ENCODE peak calls at places on chromosomes 5 and 9, in four cellular contexts. X is K562, N is GM23338, E is GM12878. Q is an unnamed sample.

GRCh38 chr5:178236685-178237084 is 4.1 kb upstream of the PHYKPL start:
- DNase-seq in X (peak; percentile 53), N (no peak), E (no peak), Q (no peak)

GRCh38 chr5:135027699-135028615 is 6.1 kb downstream of the PITX1 start:
- DNase-seq in X (no peak), N (peak; percentile 52), E (no peak), Q (no peak)

GRCh38 chr5:115079934-115080623 is 89.6 kb downstream of the TRIM36 start:
- DNase-seq in X (no peak), N (no peak), E (no peak), Q (no peak)

GRCh38 chr5:124718376-124718775 is 28.1 kb downstream of the ZNF608 start:
- DNase-seq in X (no peak), N (no peak), E (no peak), Q (peak; percentile 67)

GRCh38 chr9:93625000-93625399 is 48.6 kb downstream of the PHF2 start:
- DNase-seq in X (no peak), N (no peak), E (no peak), Q (no peak)

GRCh38 chr9:128503870-128504269 is 649 bp upstream of the GLE1 start:
- DNase-seq in X (peak; percentile 58), N (peak; percentile 40), E (no peak), Q (peak; percentile 37)

GRCh38 chr5:109329296-109330252 is 80.2 kb downstream of the PJA2 start:
- DNase-seq in X (no peak), N (no peak), E (no peak), Q (no peak)

GRCh38 chr5:154288145-154288544 is 97.6 kb downstream of the GALNT10 start:
- DNase-seq in X (no peak), N (peak; percentile 17), E (no peak), Q (no peak)

GRCh38 chr5:5941486-5941885 is 436.9 kb downstream of the MED10 start:
- DNase-seq in X (no peak), N (no peak), E (no peak), Q (no peak)

GRCh38 chr9:20623021-20623747 is 885 bp upstream of the MLLT3 start:
- DNase-seq in X (no peak), N (peak; percentile 43), E (no peak), Q (no peak)

GRCh38 chr9:37350486-37351190 is 71.9 kb upstream of the GRHPR start:
- DNase-seq in X (no peak), N (no peak), E (no peak), Q (no peak)

GRCh38 chr5:68845121-68845520 is 248.7 kb upstream of the SLC30A5 start:
- DNase-seq in X (no peak), N (no peak), E (no peak), Q (no peak)

GRCh38 chr9:126650830-126651341 is 37.2 kb downstream of the LMX1B start:
- DNase-seq in X (no peak), N (no peak), E (no peak), Q (no peak)

GRCh38 chr9:77442436-77442835 is 205.7 kb downstream of the GNA14 start:
- DNase-seq in X (no peak), N (no peak), E (no peak), Q (no peak)

GRCh38 chr5:430214-430925 is 12.6 kb upstream of the EXOC3 start:
- DNase-seq in X (no peak), N (no peak), E (no peak), Q (no peak)

DNA sequence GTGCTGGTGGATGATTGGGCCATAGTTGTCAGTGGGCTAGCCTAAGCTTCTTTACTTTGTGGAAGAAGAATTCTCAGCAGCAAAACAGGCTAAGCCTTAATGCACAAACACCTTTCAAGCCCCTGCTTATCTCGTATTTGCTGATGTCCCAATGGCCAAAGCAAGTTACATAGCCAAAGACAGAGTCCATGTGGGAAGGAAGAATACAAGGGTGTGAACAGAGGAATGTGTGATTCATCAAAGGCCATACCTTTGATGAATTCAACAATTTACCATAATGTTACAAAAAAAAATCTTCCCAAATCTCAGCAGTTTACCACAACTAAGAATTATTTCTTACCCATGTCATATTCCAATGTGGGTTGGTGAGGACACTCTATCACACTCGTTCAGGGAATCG is 1.2 kb upstream of the YTHDC2 start:
- DNase-seq in X (no peak), N (no peak), E (no peak), Q (no peak)
- H2AFZ ChIP-seq in X (no peak overlapping the region), N (no peak overlapping the region), E (no peak overlapping the region), Q (no peak overlapping the region)

GRCh38 chr9:121773286-121773953 is 122.0 kb downstream of the DAB2IP start:
- DNase-seq in X (no peak), N (no peak), E (no peak), Q (no peak)

GRCh38 chr9:121776739-121777637 is 125.6 kb downstream of the DAB2IP start:
- DNase-seq in X (no peak), N (no peak), E (no peak), Q (no peak)

GRCh38 chr9:121773954-121774714 is 122.7 kb downstream of the DAB2IP start:
- DNase-seq in X (no peak), N (no peak), E (no peak), Q (no peak)

GRCh38 chr9:121776009-121776738 is 124.7 kb downstream of the DAB2IP start:
- DNase-seq in X (no peak), N (no peak), E (no peak), Q (no peak)

GRCh38 chr9:121774715-121775613 is 123.5 kb downstream of the DAB2IP start:
- DNase-seq in X (no peak), N (no peak), E (no peak), Q (no peak)
- H3K4me1 ChIP-seq in X (no peaks in the 10 kb centered on the region), N (no peaks in the 10 kb centered on the region), E (no peaks in the 10 kb centered on the region), Q (no peaks in the 10 kb centered on the region)

GRCh38 chr9:72362118-72362531 is 2.9 kb downstream of the ZFAND5 start:
- DNase-seq in X (no peak), N (no peak), E (no peak), Q (no peak)
- TF ChIP-seq EZH2 in X (no peak), N (no peak), E (no peak), Q (no peak)

GRCh38 chr9:136363106-136363605 is 388 bp downstream of the DNLZ start:
- DNase-seq in X (peak; percentile 99), N (peak; percentile 96), E (peak; percentile 68), Q (peak; percentile 98)
- H2AFZ ChIP-seq in X (peak overlapping the region; percentile 82), N (no peak overlapping the region), E (peak overlapping the region; percentile 75), Q (peak overlapping the region; percentile 69)

GRCh38 chr5:149002053-149002452 is 60.8 kb downstream of the SH3TC2 start:
- DNase-seq in X (no peak), N (peak; percentile 59), E (no peak), Q (peak; percentile 99)
- H3K4me1 ChIP-seq in X (no peaks in the 10 kb centered on the region), N (no peaks in the 10 kb centered on the region), E (no peaks in the 10 kb centered on the region), Q (peaks cover 84% of the 10 kb centered on the region)

DNA sequence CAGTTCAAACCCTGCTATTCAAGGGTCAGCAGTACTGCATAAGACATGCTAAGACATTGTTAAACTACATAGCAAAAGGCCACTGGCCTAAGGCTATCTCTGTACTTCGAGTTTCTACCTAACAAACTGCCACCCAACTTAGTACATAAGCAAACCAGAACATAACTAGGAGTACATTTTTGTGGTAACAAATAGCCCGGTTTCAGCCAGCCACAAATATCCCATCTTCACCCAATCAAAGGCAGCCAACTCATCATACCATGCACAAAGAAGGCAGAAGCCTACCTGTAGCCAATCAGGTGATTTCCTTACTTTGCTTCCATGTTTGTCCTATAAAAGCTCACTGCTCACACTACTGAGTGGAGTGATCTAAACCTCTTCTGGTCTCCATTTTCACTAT is 201.4 kb downstream of the SMARCA2 start:
- DNase-seq in X (no peak), N (no peak), E (no peak), Q (no peak)
- TF ChIP-seq EZH2 in X (no peak), N (no peak), E (no peak), Q (no peak)

DNA sequence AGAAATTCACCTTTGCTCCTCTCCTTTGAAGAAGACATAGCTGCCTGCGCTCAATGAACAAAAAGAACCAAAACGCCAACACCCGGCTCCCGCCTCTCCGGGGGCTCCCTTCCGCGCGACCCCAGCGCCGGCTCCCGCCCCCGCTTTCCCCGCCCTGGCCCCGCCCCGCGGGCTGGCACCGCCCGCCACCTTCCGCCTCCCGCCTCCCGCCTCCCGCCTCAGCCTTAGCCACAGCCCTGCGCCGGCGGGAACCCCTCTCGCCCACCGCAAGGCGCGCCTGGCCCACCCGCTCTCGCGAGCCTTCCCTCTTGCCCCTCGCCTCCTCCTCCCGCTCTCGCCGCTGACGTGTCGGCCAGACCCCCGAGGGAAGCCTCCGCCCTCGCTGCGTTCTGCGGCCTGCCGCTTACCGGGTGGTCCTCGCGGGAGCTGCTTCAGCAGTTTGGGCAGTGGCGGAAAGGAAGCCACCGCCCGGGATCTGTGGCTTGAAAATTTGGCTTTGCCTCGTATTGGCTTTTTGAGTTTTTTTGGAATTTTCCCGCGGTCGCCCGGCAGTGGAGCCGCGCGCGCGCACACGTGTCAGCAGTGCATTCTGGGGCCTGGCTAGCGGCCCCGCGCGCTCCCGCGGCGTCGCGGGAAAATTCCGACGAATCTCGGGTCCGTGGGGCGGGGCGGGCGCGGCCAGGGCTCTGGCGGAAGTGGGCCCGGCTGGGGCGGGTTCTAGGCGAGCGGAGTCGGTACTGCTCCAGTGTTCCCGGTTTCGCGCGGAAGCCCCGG is at the start of gene FANCC:
- DNase-seq in X (peak; percentile 91), N (peak; percentile 97), E (peak; percentile 39), Q (peak; percentile 73)
- H2AFZ ChIP-seq in X (peak within 1 kb of the TSS; percentile 100), N (peak within 1 kb of the TSS; percentile 90), E (peak within 1 kb of the TSS; percentile 88), Q (peak within 1 kb of the TSS; percentile 99)

DNA sequence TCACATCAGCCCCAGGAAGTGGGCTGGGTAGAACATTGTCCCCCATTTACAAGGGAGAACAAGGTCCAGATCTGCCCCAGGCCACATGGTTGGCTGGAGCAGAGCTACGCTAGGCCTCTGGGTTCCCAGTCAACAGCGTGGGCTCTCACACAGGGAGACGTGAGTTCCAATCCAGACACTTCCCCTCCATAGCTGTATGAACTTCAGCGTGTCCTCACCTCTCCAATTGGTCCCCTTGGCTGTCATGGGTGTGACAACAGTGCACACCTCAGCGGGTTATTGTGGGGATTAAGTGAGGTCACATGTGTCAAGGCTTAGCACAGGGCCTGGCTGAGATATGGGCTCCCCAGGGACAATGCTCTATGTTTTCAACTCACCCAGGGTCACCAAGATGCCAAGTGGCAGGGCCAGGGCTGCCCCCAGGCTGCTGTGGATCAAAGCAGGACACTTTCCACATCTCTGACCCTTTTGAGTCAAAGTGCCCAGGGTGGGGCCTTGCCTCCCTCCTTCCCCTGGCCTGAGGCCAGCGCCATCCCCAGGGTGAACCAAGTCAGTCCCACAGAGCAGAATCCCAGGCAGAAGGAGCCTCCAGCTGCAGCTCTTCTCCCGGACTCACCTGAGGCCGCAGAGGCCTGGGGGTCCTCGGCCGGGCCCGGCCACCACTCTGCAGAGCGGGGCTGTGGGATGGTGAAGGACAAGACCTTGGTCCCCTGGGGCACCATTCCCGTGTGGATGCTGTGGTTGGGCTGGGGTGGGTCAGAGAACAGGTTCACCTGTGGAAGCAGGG is 19.8 kb downstream of the AKNA start:
- DNase-seq in X (no peak), N (no peak), E (no peak), Q (no peak)
- H3K4me1 ChIP-seq in X (no peaks in the 10 kb centered on the region), N (peaks cover 41% of the 10 kb centered on the region), E (peaks cover 78% of the 10 kb centered on the region), Q (peaks cover 38% of the 10 kb centered on the region)

GRCh38 chr9:17906204-17906840 is 327.5 kb downstream of the SH3GL2 start:
- DNase-seq in X (no peak), N (peak; percentile 75), E (no peak), Q (no peak)
- TF ChIP-seq EZH2 in X (no peak), N (peak; percentile 62), E (no peak), Q (no peak)

Q was measured in PC-9.